ENCODE peak calls at places on chromosomes 12 and 14, in eight cellular contexts. H is skeletal muscle cell, W is AG10803, P is SHP77, Y is ACHN, N is NCI-H2081, O is NCI-H1105, M is T-helper 1 cell. I is an unnamed sample.

GRCh38 chr14:21264025-21264801 is 5.0 kb downstream of the HNRNPC start:
- DNase-seq in O (no peak), N (no peak), Y (peak), P (no peak), W (peak), H (peak), M (peak), I (no peak)

GRCh38 chr12:79842630-79843029 is 92.3 kb downstream of the PPP1R12A start:
- DNase-seq in P (no peak), M (no peak), N (no peak), H (no peak), Y (no peak), O (no peak), W (no peak), I (no peak)

GRCh38 chr12:119695034-119695433 is 27.1 kb downstream of the PRKAB1 start:
- DNase-seq in W (no peak), H (no peak), Y (peak), P (no peak), O (no peak), N (no peak), M (no peak), I (no peak)

GRCh38 chr12:33994857-33995808 is 27.2 kb upstream of the ALG10 start:
- DNase-seq in Y (no peak), H (no peak), W (no peak), P (no peak), N (no peak), M (no peak), O (no peak), I (no peak)

GRCh38 chr14:99273724-99274345 is 1.8 kb upstream of the BCL11B start:
- DNase-seq in W (no peak), Y (no peak), N (no peak), P (no peak), H (no peak), O (peak), M (peak), I (no peak)

GRCh38 chr14:52538648-52539047 is 13.7 kb downstream of the TXNDC16 start:
- DNase-seq in O (no peak), H (no peak), W (no peak), N (no peak), M (no peak), Y (no peak), P (no peak), I (no peak)

GRCh38 chr12:14664434-14665023 is 31.9 kb downstream of the GUCY2C start:
- DNase-seq in W (peak), N (peak), O (peak), M (peak), P (peak), Y (peak), H (peak), I (peak)

GRCh38 chr14:80956105-80956504 is 684 bp downstream of the TSHR start:
- DNase-seq in Y (no peak), P (no peak), O (no peak), H (no peak), W (no peak), M (no peak), N (no peak), I (no peak)

GRCh38 chr14:46651526-46652144 is at the start of gene RPL10L:
- DNase-seq in W (no peak), H (no peak), M (no peak), N (no peak), O (no peak), Y (no peak), P (no peak), I (no peak)

GRCh38 chr12:132327351-132328171 is 1.8 kb downstream of the GALNT9 start:
- DNase-seq in M (no peak), Y (peak), N (no peak), P (no peak), O (no peak), H (peak), W (peak), I (no peak)

GRCh38 chr12:32002848-32003493 is 43.8 kb downstream of the RESF1 start:
- DNase-seq in H (no peak), O (no peak), M (no peak), W (peak), N (no peak), P (no peak), Y (no peak), I (no peak)

GRCh38 chr12:45725631-45726593 is 3.6 kb upstream of the ARID2 start:
- DNase-seq in N (peak), W (peak), P (peak), M (peak), H (no peak), Y (peak), O (peak), I (peak)

GRCh38 chr14:23544511-23545447 is 6.8 kb downstream of the ZFHX2 start:
- DNase-seq in Y (no peak), H (no peak), M (no peak), W (no peak), N (peak), P (peak), O (peak), I (no peak)

GRCh38 chr14:99728981-99729451 is 44.9 kb downstream of the CYP46A1 start:
- DNase-seq in W (no peak), H (no peak), N (no peak), Y (no peak), O (no peak), P (no peak), M (no peak), I (no peak)

GRCh38 chr12:116597886-116598285 is 38.7 kb downstream of the MAP1LC3B2 start:
- DNase-seq in M (no peak), P (no peak), N (no peak), O (no peak), H (no peak), W (no peak), Y (no peak), I (no peak)

GRCh38 chr14:101068293-101068957 is 164.9 kb upstream of the RTL1 start:
- DNase-seq in H (no peak), Y (no peak), M (no peak), P (no peak), N (no peak), W (no peak), O (no peak), I (no peak)

GRCh38 chr12:43914923-43915468 is 79.1 kb downstream of the TMEM117 start:
- DNase-seq in N (no peak), Y (peak), P (no peak), W (no peak), O (no peak), H (no peak), M (no peak), I (no peak)

GRCh38 chr14:64718762-64719161 is 14.5 kb downstream of the PLEKHG3 start:
- DNase-seq in M (no peak), P (no peak), W (no peak), N (no peak), Y (no peak), O (no peak), H (no peak), I (no peak)

GRCh38 chr12:24724765-24725307 is 224.1 kb downstream of the BCAT1 start:
- DNase-seq in O (no peak), M (no peak), H (no peak), Y (no peak), W (no peak), P (no peak), N (no peak), I (no peak)

GRCh38 chr12:52634266-52635056 is 16.1 kb upstream of the KRT73 start:
- DNase-seq in W (no peak), M (no peak), Y (no peak), H (no peak), O (peak), P (no peak), N (peak), I (no peak)

GRCh38 chr12:124518051-124518932 is 49.1 kb downstream of the NCOR2 start:
- DNase-seq in W (peak), M (no peak), O (peak), Y (peak), P (peak), H (peak), N (peak), I (no peak)

GRCh38 chr12:12442548-12443071 is 85.7 kb downstream of the BORCS5 start:
- DNase-seq in O (no peak), W (no peak), M (peak), H (peak), N (no peak), P (no peak), Y (no peak), I (no peak)

GRCh38 chr14:68790656-68791077 is 2.2 kb downstream of the ZFP36L1 start:
- DNase-seq in Y (no peak), W (no peak), P (no peak), O (no peak), M (peak), H (no peak), N (no peak), I (no peak)

GRCh38 chr12:111655356-111655755 is 30.4 kb downstream of the BRAP start:
- DNase-seq in P (no peak), N (no peak), W (no peak), O (no peak), Y (no peak), H (no peak), M (no peak), I (no peak)

GRCh38 chr12:92107094-92107493 is 38.6 kb downstream of the BTG1 start:
- DNase-seq in O (no peak), W (no peak), M (no peak), Y (no peak), N (no peak), H (no peak), P (no peak), I (no peak)